ENCODE peak calls at places on chromosomes 1 and 21, in ten cellular contexts. T is mucosa of descending colon; O is suprapubic skin; P is HFF-Myc; U is body of pancreas; E is NCI-H524; V is effector memory CD8-positive, alpha-beta T cell; F is naive B cell; A is NCI-H2171 treated with DMSO at 0.1 percent for 48 hours; R is Caki2. G is an unnamed sample.

GRCh38 chr1:169546087-169546995 is 39.9 kb downstream of the F5 start:
- DNase-seq in T (peak), O (no peak), P (peak), U (peak), E (peak), V (peak), F (peak), A (peak), R (peak), G (peak)

GRCh38 chr21:33257404-33257803 is 8.8 kb upstream of the IL10RB start:
- DNase-seq in T (no peak), O (no peak), P (no peak), U (no peak), E (no peak), V (no peak), F (no peak), A (no peak), R (no peak), G (no peak)

GRCh38 chr21:38114717-38115333 is 142.0 kb upstream of the KCNJ15 start:
- DNase-seq in T (no peak), O (no peak), P (no peak), U (no peak), E (no peak), V (no peak), F (no peak), A (no peak), R (no peak), G (no peak)

GRCh38 chr1:19780267-19780877 is 19.3 kb downstream of the TMCO4 start:
- DNase-seq in T (no peak), O (no peak), P (no peak), U (no peak), E (no peak), V (no peak), F (no peak), A (no peak), R (no peak), G (no peak)

GRCh38 chr1:209704584-209704983 is at the start of gene HSD11B1:
- DNase-seq in T (peak), O (peak), P (no peak), U (peak), E (no peak), V (no peak), F (no peak), A (no peak), R (no peak), G (peak)

GRCh38 chr1:231724876-231725647 is 98.5 kb downstream of the DISC1 start:
- DNase-seq in T (peak), O (no peak), P (peak), U (no peak), E (peak), V (no peak), F (no peak), A (peak), R (peak), G (no peak)

GRCh38 chr21:20329636-20330035 is 668.6 kb upstream of the NCAM2 start:
- DNase-seq in T (no peak), O (no peak), P (no peak), U (no peak), E (no peak), V (no peak), F (no peak), A (no peak), R (no peak), G (no peak)

GRCh38 chr1:5891736-5892135 is 100.5 kb downstream of the NPHP4 start:
- DNase-seq in T (no peak), O (no peak), P (no peak), U (no peak), E (no peak), V (no peak), F (no peak), A (no peak), R (no peak), G (no peak)

GRCh38 chr21:28793043-28793442 is 199.6 kb downstream of the LTN1 start:
- DNase-seq in T (no peak), O (no peak), P (no peak), U (no peak), E (peak), V (no peak), F (no peak), A (no peak), R (no peak), G (no peak)

GRCh38 chr1:229022595-229023350 is 248.1 kb upstream of the RAB4A start:
- DNase-seq in T (no peak), O (no peak), P (no peak), U (no peak), E (peak), V (no peak), F (no peak), A (peak), R (no peak), G (no peak)

GRCh38 chr21:33886316-33886715 is 29.3 kb downstream of the ATP5PO start:
- DNase-seq in T (no peak), O (no peak), P (no peak), U (no peak), E (no peak), V (no peak), F (no peak), A (no peak), R (no peak), G (no peak)

GRCh38 chr1:16430598-16430997 is 6.6 kb downstream of the SPATA21 start:
- DNase-seq in T (no peak), O (no peak), P (no peak), U (no peak), E (no peak), V (no peak), F (no peak), A (no peak), R (peak), G (no peak)

GRCh38 chr1:35573776-35574654 is 901 bp downstream of the TFAP2E start:
- DNase-seq in T (no peak), O (no peak), P (no peak), U (no peak), E (no peak), V (no peak), F (no peak), A (no peak), R (no peak), G (no peak)

GRCh38 chr1:156652992-156653355 is 11.1 kb downstream of the BCAN start:
- DNase-seq in T (no peak), O (no peak), P (no peak), U (no peak), E (no peak), V (no peak), F (no peak), A (no peak), R (no peak), G (no peak)

GRCh38 chr21:45570826-45571601 is 28.8 kb upstream of the SLC19A1 start:
- DNase-seq in T (no peak), O (peak), P (no peak), U (no peak), E (no peak), V (no peak), F (no peak), A (no peak), R (no peak), G (peak)

GRCh38 chr1:59225594-59225993 is 71.3 kb upstream of the FGGY start:
- DNase-seq in T (no peak), O (no peak), P (no peak), U (no peak), E (no peak), V (no peak), F (no peak), A (no peak), R (no peak), G (no peak)

GRCh38 chr1:31196685-31197084 is 43.0 kb downstream of the NKAIN1 start:
- DNase-seq in T (no peak), O (no peak), P (no peak), U (no peak), E (no peak), V (no peak), F (no peak), A (no peak), R (no peak), G (no peak)

G was measured in ureter.